ENCODE peak calls at places on chromosome 2, in five cellular contexts. E is PC-3, Q is mammary epithelial cell, U is cardiac muscle cell, W is heart left ventricle. L is an unnamed sample.
A peak's percentile ranks its signal among the peaks of the same experiment; 100 is the strongest.

GRCh38 chr2:62297642-62298010 is 101.7 kb downstream of the B3GNT2 start:
- DNase-seq in U (peak; percentile 43), E (no peak), W (no peak), Q (no peak), L (no peak)

GRCh38 chr2:15786901-15787300 is 153.4 kb upstream of the MYCN start:
- DNase-seq in Q (no peak), U (no peak), W (no peak), E (no peak), L (no peak)

GRCh38 chr2:61017556-61018318 is at the start of the genes PEX13 and PUS10:
- DNase-seq in U (peak; percentile 77), E (peak; percentile 73), Q (no peak), W (peak; percentile 82), L (peak; percentile 90)

GRCh38 chr2:205754924-205755321 is 72.6 kb downstream of the NRP2 start:
- DNase-seq in Q (peak; percentile 49), W (no peak), U (peak; percentile 66), E (peak; percentile 71), L (no peak)

GRCh38 chr2:217433522-217433921 is 569.3 kb downstream of the TNS1 start:
- DNase-seq in Q (no peak), E (no peak), U (peak; percentile 43), W (no peak), L (no peak)

GRCh38 chr2:229176136-229176535 is 95.0 kb downstream of the PID1 start:
- DNase-seq in W (no peak), Q (no peak), U (no peak), E (no peak), L (no peak)

GRCh38 chr2:167524786-167525185 is 636.5 kb downstream of the XIRP2 start:
- DNase-seq in Q (no peak), E (no peak), U (no peak), W (no peak), L (no peak)

GRCh38 chr2:1550658-1551316 is 137.5 kb downstream of the TPO start:
- DNase-seq in U (peak; percentile 55), W (peak; percentile 52), E (peak; percentile 73), Q (peak; percentile 33), L (no peak)

GRCh38 chr2:235165631-235166030 is 213.8 kb downstream of the SH3BP4 start:
- DNase-seq in U (no peak), Q (no peak), W (no peak), E (no peak), L (peak; percentile 32)

GRCh38 chr2:151569167-151569566 is 159.5 kb downstream of the RIF1 start:
- DNase-seq in U (peak; percentile 14), E (peak; percentile 41), Q (no peak), W (no peak), L (no peak)

GRCh38 chr2:100878000-100878786 is 58.3 kb downstream of the NPAS2 start:
- DNase-seq in U (peak; percentile 38), Q (no peak), E (no peak), W (peak; percentile 68), L (no peak)

GRCh38 chr2:13714466-13714865 is 918.1 kb upstream of the LRATD1 start:
- DNase-seq in U (no peak), E (no peak), Q (peak; percentile 46), W (no peak), L (peak; percentile 80)

GRCh38 chr2:223396993-223397392 is 205.2 kb downstream of the SCG2 start:
- DNase-seq in Q (no peak), W (no peak), E (no peak), U (peak; percentile 12), L (no peak)

GRCh38 chr2:164984428-164984827 is 29.1 kb upstream of the SLC38A11 start:
- DNase-seq in W (no peak), U (no peak), Q (no peak), E (peak; percentile 86), L (peak; percentile 39)

GRCh38 chr2:189221811-189222210 is 42.2 kb upstream of the COL5A2 start:
- DNase-seq in E (peak; percentile 94), W (no peak), Q (peak; percentile 75), U (no peak), L (peak; percentile 60)

GRCh38 chr2:134253804-134254203 is at the start of gene MGAT5:
- DNase-seq in U (no peak), Q (no peak), E (peak; percentile 22), W (no peak), L (no peak)

GRCh38 chr2:178730049-178730448 is 77.2 kb downstream of the TTN start:
- DNase-seq in Q (no peak), U (no peak), E (no peak), W (no peak), L (no peak)

GRCh38 chr2:166372046-166372445 is 3.7 kb downstream of the SCN9A start:
- DNase-seq in Q (no peak), W (no peak), U (no peak), E (no peak), L (no peak)

GRCh38 chr2:51032748-51033355 is 920 bp upstream of the NRXN1 start:
- DNase-seq in U (no peak), W (no peak), E (no peak), Q (no peak), L (no peak)

GRCh38 chr2:220076734-220077133 is 449.3 kb downstream of the SLC4A3 start:
- DNase-seq in W (peak; percentile 37), E (peak; percentile 11), U (peak; percentile 78), Q (peak; percentile 79), L (peak; percentile 12)

GRCh38 chr2:233418761-233419625 is 64.7 kb downstream of the DGKD start:
- DNase-seq in U (peak; percentile 67), W (peak; percentile 88), E (peak; percentile 81), Q (no peak), L (no peak)

GRCh38 chr2:146659976-146660375 is 1184.9 kb upstream of the ACVR2A start:
- DNase-seq in W (no peak), U (no peak), Q (no peak), E (no peak), L (no peak)

DNA sequence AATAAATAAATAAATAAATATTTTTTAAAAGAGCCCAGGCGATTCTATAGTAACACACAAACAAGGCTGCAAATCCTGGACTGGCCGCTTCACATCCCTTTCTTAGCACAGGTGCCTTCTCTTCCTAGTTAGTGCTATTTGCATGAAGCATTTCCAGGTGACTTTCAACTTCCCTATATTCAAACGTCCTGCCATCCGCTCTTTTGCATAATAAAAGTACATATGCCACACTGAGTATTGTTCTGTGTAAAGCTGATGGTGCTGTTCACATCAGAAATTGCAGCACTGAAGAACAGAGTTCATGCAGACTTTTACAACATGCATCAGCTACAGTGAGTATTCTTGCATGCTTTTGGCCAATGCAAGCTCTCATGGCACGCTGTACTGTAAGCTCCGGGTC is 25.7 kb upstream of the CEP68 start:
- DNase-seq in E (no peak), U (no peak), W (no peak), Q (no peak), L (no peak)
- H3K27ac ChIP-seq in E (no peak overlapping the region), U (no peak overlapping the region), W (no peak overlapping the region), Q (no peak overlapping the region), L (no peak overlapping the region)

GRCh38 chr2:43196773-43197567 is 29.4 kb downstream of the ZFP36L2 start:
- DNase-seq in W (no peak), Q (no peak), U (no peak), E (no peak), L (no peak)

GRCh38 chr2:43193996-43194869 is 32.2 kb downstream of the ZFP36L2 start:
- DNase-seq in U (no peak), E (no peak), W (no peak), Q (no peak), L (no peak)

GRCh38 chr2:43198263-43198662 is 28.1 kb downstream of the ZFP36L2 start:
- DNase-seq in W (no peak), Q (no peak), E (no peak), U (no peak), L (no peak)

GRCh38 chr2:43199492-43200481 is 26.6 kb downstream of the ZFP36L2 start:
- DNase-seq in U (no peak), E (peak; percentile 84), Q (peak; percentile 84), W (no peak), L (peak; percentile 82)

GRCh38 chr2:43197568-43197896 is 28.9 kb downstream of the ZFP36L2 start:
- DNase-seq in Q (no peak), U (no peak), W (no peak), E (no peak), L (no peak)
- H3K4me1 ChIP-seq in Q (peaks cover 15% of the 10 kb centered on the region), U (peaks cover 28% of the 10 kb centered on the region), W (no peaks in the 10 kb centered on the region), E (peaks cover 15% of the 10 kb centered on the region), L (peaks cover 5% of the 10 kb centered on the region)

GRCh38 chr2:54760310-54760709 is 36.8 kb downstream of the EML6 start:
- DNase-seq in U (no peak), W (no peak), Q (no peak), E (no peak), L (no peak)

GRCh38 chr2:54752439-54752838 is 29.0 kb downstream of the EML6 start:
- DNase-seq in U (no peak), E (no peak), W (no peak), Q (no peak), L (no peak)

GRCh38 chr2:54757496-54757895 is 34.0 kb downstream of the EML6 start:
- DNase-seq in E (peak; percentile 51), W (no peak), Q (no peak), U (peak; percentile 69), L (no peak)

GRCh38 chr2:54750040-54750439 is 26.6 kb downstream of the EML6 start:
- DNase-seq in E (peak; percentile 50), U (no peak), Q (no peak), W (no peak), L (no peak)

DNA sequence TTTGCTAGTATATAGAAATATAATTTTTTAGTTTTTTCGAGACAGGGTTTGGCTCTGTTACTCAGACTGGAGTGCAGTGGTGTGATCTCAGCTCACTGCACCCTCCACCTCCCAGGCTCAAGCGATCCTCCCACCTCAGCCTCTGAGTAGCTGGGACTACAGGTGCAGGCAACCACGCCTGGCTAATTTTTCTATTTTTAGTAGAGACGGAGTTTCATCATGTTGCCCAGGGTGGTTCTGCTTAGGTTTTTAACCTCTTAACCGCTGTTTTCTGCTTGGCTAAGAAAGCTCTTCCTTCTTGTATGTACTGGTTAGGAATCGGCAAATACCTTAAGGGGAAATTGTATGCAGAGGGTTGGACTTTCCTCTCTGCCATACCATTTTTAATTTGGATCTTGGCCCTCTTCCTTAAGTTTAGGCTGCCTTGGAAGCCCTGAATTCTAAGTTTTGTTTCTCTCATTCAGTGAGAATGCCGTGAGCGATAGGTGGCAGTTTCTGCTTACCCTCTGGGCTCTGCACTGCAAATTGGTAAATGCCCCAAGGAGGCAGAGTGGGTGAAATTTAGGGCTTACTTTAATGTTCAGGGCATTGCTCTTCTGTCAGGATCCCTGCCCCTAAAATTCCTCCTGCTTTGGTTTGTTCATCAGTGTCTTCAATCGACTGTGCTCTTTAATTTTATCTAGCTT is 32.3 kb downstream of the EML6 start:
- DNase-seq in U (no peak), W (no peak), E (no peak), Q (peak; percentile 37), L (peak; percentile 75)
- TF ChIP-seq CTCF in U (no peak), W (no peak), E (no peak), Q (no peak), L (peak; percentile 71)

GRCh38 chr2:202963712-202964111 is 51.0 kb upstream of the NBEAL1 start:
- DNase-seq in E (no peak), Q (no peak), U (no peak), W (no peak), L (no peak)

GRCh38 chr2:202965810-202966454 is 48.7 kb upstream of the NBEAL1 start:
- DNase-seq in W (no peak), E (peak; percentile 56), Q (peak; percentile 21), U (peak; percentile 80), L (peak; percentile 46)

GRCh38 chr2:202960524-202960923 is 48.4 kb downstream of the CARF start:
- DNase-seq in U (no peak), W (no peak), Q (no peak), E (no peak), L (no peak)
- H3K27ac ChIP-seq in U (no peak overlapping the region), W (no peak overlapping the region), Q (no peak overlapping the region), E (no peak overlapping the region), L (no peak overlapping the region)

GRCh38 chr2:28448738-28449100 is 47.1 kb upstream of the PLB1 start:
- DNase-seq in Q (no peak), W (no peak), U (no peak), E (no peak), L (no peak)
- H3K4me1 ChIP-seq in Q (peaks cover 73% of the 10 kb centered on the region), W (no peaks in the 10 kb centered on the region), U (no peaks in the 10 kb centered on the region), E (peaks cover 59% of the 10 kb centered on the region), L (peaks cover 39% of the 10 kb centered on the region)